ENCODE peak calls at places on chromosomes 16 and 17, in seven cellular contexts. F, V, X, N, T, O and Y are unnamed samples.

GRCh38 chr17:46727572-46728348 is 90.7 kb downstream of the WNT3 start:
- DNase-seq in F (peak), O (peak), T (no peak), N (no peak), X (no peak), V (no peak), Y (no peak)

GRCh38 chr16:11067266-11067665 is 122.9 kb downstream of the CLEC16A start:
- DNase-seq in F (no peak), X (no peak), V (peak), N (no peak), T (no peak), O (no peak), Y (no peak)

GRCh38 chr17:14510136-14510535 is 209.3 kb downstream of the HS3ST3B1 start:
- DNase-seq in O (peak), X (no peak), N (no peak), V (no peak), F (no peak), T (no peak), Y (no peak)

GRCh38 chr17:8391711-8392110 is 5.9 kb downstream of the RNF222 start:
- DNase-seq in O (no peak), F (no peak), V (no peak), N (no peak), X (no peak), T (no peak), Y (no peak)

GRCh38 chr17:47888293-47888692 is 7.7 kb upstream of the SP2 start:
- DNase-seq in F (no peak), O (no peak), V (no peak), T (no peak), N (no peak), X (no peak), Y (no peak)

GRCh38 chr17:71188811-71189492 is 931.9 kb upstream of the SOX9 start:
- DNase-seq in X (no peak), F (peak), N (no peak), T (no peak), O (peak), V (no peak), Y (no peak)

GRCh38 chr16:85437161-85438052 is 175.7 kb upstream of the GSE1 start:
- DNase-seq in X (no peak), O (no peak), F (no peak), V (no peak), T (peak), N (peak), Y (no peak)

GRCh38 chr16:76970087-76970744 is 220.8 kb upstream of the MON1B start:
- DNase-seq in F (no peak), N (no peak), X (no peak), V (no peak), O (peak), T (no peak), Y (no peak)

GRCh38 chr17:8125947-8126305 is 2.0 kb upstream of the HES7 start:
- DNase-seq in N (peak), T (peak), V (no peak), F (no peak), O (no peak), X (no peak), Y (no peak)

GRCh38 chr17:68908045-68908444 is 47.1 kb downstream of the ABCA8 start:
- DNase-seq in T (no peak), O (no peak), V (no peak), X (no peak), F (no peak), N (no peak), Y (no peak)

GRCh38 chr17:54903375-54903774 is 2.7 kb downstream of the TOM1L1 start:
- DNase-seq in O (no peak), V (no peak), F (no peak), T (no peak), N (no peak), X (no peak), Y (no peak)

GRCh38 chr17:58352843-58353719 is 1.1 kb upstream of the SUPT4H1 start:
- DNase-seq in T (peak), X (peak), N (peak), O (no peak), F (no peak), V (no peak), Y (no peak)

GRCh38 chr17:18182190-18182977 is 1.2 kb upstream of the ALKBH5 start:
- DNase-seq in X (no peak), F (no peak), T (peak), N (no peak), V (no peak), O (no peak), Y (no peak)